ENCODE peak calls at places on chromosomes 5 and 9, in eight cellular contexts. Y is CD8-positive, alpha-beta memory T cell; B is neural crest cell; Q is coronary artery; F is AML-193; R is adipocyte; N is A172; P is nephron progenitor cell. U is an unnamed sample.

GRCh38 chr5:34552129-34552528 is 104.0 kb upstream of the RAI14 start:
- DNase-seq in Y (no peak), B (no peak), Q (no peak), F (no peak), R (no peak), N (no peak), P (no peak), U (no peak)

GRCh38 chr5:77743181-77743580 is 33.0 kb downstream of the TBCA start:
- DNase-seq in Y (no peak), B (no peak), Q (no peak), F (no peak), R (no peak), N (no peak), P (no peak), U (no peak)

GRCh38 chr9:27118916-27119315 is 9.9 kb downstream of the TEK start:
- DNase-seq in Y (no peak), B (no peak), Q (no peak), F (no peak), R (peak; percentile 47), N (peak; percentile 54), P (no peak), U (no peak)

GRCh38 chr5:32225445-32225844 is 51.3 kb upstream of the GOLPH3 start:
- DNase-seq in Y (no peak), B (no peak), Q (no peak), F (no peak), R (peak; percentile 70), N (no peak), P (no peak), U (no peak)

GRCh38 chr5:143416411-143416810 is 12.9 kb upstream of the NR3C1 start:
- DNase-seq in Y (no peak), B (no peak), Q (no peak), F (no peak), R (no peak), N (no peak), P (no peak), U (no peak)

GRCh38 chr5:65290677-65291076 is 191.0 kb downstream of the ADAMTS6 start:
- DNase-seq in Y (no peak), B (no peak), Q (no peak), F (no peak), R (peak; percentile 65), N (no peak), P (no peak), U (no peak)

GRCh38 chr5:127358274-127358673 is 67.7 kb downstream of the MEGF10 start:
- DNase-seq in Y (no peak), B (no peak), Q (no peak), F (no peak), R (peak; percentile 75), N (peak; percentile 88), P (no peak), U (no peak)

GRCh38 chr9:133002147-133003070 is 23.9 kb downstream of the GFI1B start:
- DNase-seq in Y (no peak), B (no peak), Q (no peak), F (no peak), R (no peak), N (no peak), P (no peak), U (no peak)

GRCh38 chr5:74206571-74207550 is 433.7 kb downstream of the ENC1 start:
- DNase-seq in Y (no peak), B (no peak), Q (no peak), F (no peak), R (peak; percentile 70), N (peak; percentile 77), P (no peak), U (no peak)

GRCh38 chr5:73928486-73928885 is 302.5 kb downstream of the ARHGEF28 start:
- DNase-seq in Y (no peak), B (no peak), Q (no peak), F (no peak), R (no peak), N (no peak), P (no peak), U (no peak)

GRCh38 chr5:151023047-151023615 is 2.7 kb downstream of the GPX3 start:
- DNase-seq in Y (no peak), B (no peak), Q (peak; percentile 88), F (no peak), R (no peak), N (peak; percentile 45), P (no peak), U (no peak)

GRCh38 chr5:9507974-9508373 is 37.9 kb downstream of the SEMA5A start:
- DNase-seq in Y (no peak), B (no peak), Q (no peak), F (no peak), R (no peak), N (peak; percentile 70), P (no peak), U (no peak)

GRCh38 chr9:37988041-37988440 is 81.0 kb downstream of the SHB start:
- DNase-seq in Y (no peak), B (no peak), Q (no peak), F (no peak), R (no peak), N (no peak), P (no peak), U (no peak)

GRCh38 chr5:9500244-9500643 is 45.6 kb downstream of the SEMA5A start:
- DNase-seq in Y (no peak), B (no peak), Q (no peak), F (no peak), R (no peak), N (no peak), P (no peak), U (no peak)

GRCh38 chr5:53022889-53023511 is 33.8 kb downstream of the ITGA2 start:
- DNase-seq in Y (no peak), B (no peak), Q (no peak), F (no peak), R (no peak), N (no peak), P (no peak), U (no peak)

GRCh38 chr9:18333157-18333556 is 140.8 kb upstream of the ADAMTSL1 start:
- DNase-seq in Y (no peak), B (no peak), Q (no peak), F (no peak), R (no peak), N (no peak), P (no peak), U (peak; percentile 93)

GRCh38 chr5:110377411-110378392 is 348.8 kb downstream of the TMEM232 start:
- DNase-seq in Y (no peak), B (no peak), Q (no peak), F (no peak), R (peak; percentile 74), N (peak; percentile 47), P (no peak), U (peak; percentile 90)

GRCh38 chr9:5562806-5563416 is 52.6 kb downstream of the PDCD1LG2 start:
- DNase-seq in Y (no peak), B (no peak), Q (no peak), F (peak; percentile 10), R (no peak), N (no peak), P (no peak), U (peak; percentile 79)

GRCh38 chr5:17154211-17154996 is 63.0 kb upstream of the BASP1 start:
- DNase-seq in Y (no peak), B (no peak), Q (no peak), F (no peak), R (peak; percentile 44), N (peak; percentile 59), P (no peak), U (peak; percentile 94)

GRCh38 chr9:128011071-128011817 is 30.5 kb upstream of the EEIG1 start:
- DNase-seq in Y (no peak), B (no peak), Q (no peak), F (peak; percentile 35), R (no peak), N (no peak), P (no peak), U (no peak)

GRCh38 chr9:89078860-89079259 is 87.6 kb downstream of the S1PR3 start:
- DNase-seq in Y (no peak), B (no peak), Q (no peak), F (no peak), R (peak; percentile 85), N (peak; percentile 26), P (no peak), U (no peak)

GRCh38 chr5:2751592-2752021 is at the start of gene IRX2:
- DNase-seq in Y (no peak), B (peak; percentile 80), Q (peak; percentile 78), F (no peak), R (no peak), N (no peak), P (peak; percentile 92), U (peak; percentile 96)

GRCh38 chr9:113233146-113233545 is 11.8 kb downstream of the SLC31A1 start:
- DNase-seq in Y (no peak), B (no peak), Q (no peak), F (peak; percentile 63), R (peak; percentile 26), N (no peak), P (no peak), U (no peak)